ENCODE peak calls at places on chromosomes 16 and 17, in five cellular contexts. Q, P, T, N and A are unnamed samples.

GRCh38 chr16:81784042-81784785 is 5.1 kb downstream of the PLCG2 start:
- DNase-seq in Q (no peak), P (no peak), T (no peak), N (no peak), A (peak)

GRCh38 chr17:7046127-7046724 is 2.3 kb upstream of the SLC16A11 start:
- DNase-seq in Q (peak), P (no peak), T (no peak), N (no peak), A (no peak)

GRCh38 chr16:3948378-3948995 is 68.0 kb upstream of the CREBBP start:
- DNase-seq in Q (no peak), P (no peak), T (no peak), N (no peak), A (no peak)

GRCh38 chr17:3647769-3648540 is 11.4 kb downstream of the CTNS start:
- DNase-seq in Q (peak), P (no peak), T (peak), N (peak), A (peak)

GRCh38 chr17:44599298-44600175 is 42.3 kb downstream of the FZD2 start:
- DNase-seq in Q (peak), P (peak), T (peak), N (peak), A (peak)

GRCh38 chr17:39845052-39845976 is 18.8 kb downstream of the IKZF3 start:
- DNase-seq in Q (no peak), P (no peak), T (no peak), N (no peak), A (no peak)

GRCh38 chr17:63988741-63989621 is 9.2 kb upstream of the PRR29 start:
- DNase-seq in Q (peak), P (no peak), T (no peak), N (no peak), A (peak)

GRCh38 chr16:71368958-71369357 is 10.4 kb downstream of the CALB2 start:
- DNase-seq in Q (no peak), P (no peak), T (no peak), N (no peak), A (no peak)

GRCh38 chr16:3872216-3872895 is 8.2 kb downstream of the CREBBP start:
- DNase-seq in Q (peak), P (no peak), T (no peak), N (peak), A (no peak)

GRCh38 chr16:14564323-14564722 is 65.7 kb downstream of the PARN start:
- DNase-seq in Q (no peak), P (no peak), T (peak), N (no peak), A (no peak)

GRCh38 chr16:22031483-22032083 is 23.7 kb downstream of the MOSMO start:
- DNase-seq in Q (no peak), P (no peak), T (no peak), N (no peak), A (no peak)

GRCh38 chr17:71409712-71410111 is 711.1 kb upstream of the SOX9 start:
- DNase-seq in Q (no peak), P (peak), T (no peak), N (peak), A (peak)

GRCh38 chr17:80592243-80592642 is 47.6 kb downstream of the RPTOR start:
- DNase-seq in Q (no peak), P (no peak), T (no peak), N (no peak), A (no peak)

GRCh38 chr17:60141111-60142018 is 8.4 kb upstream of the CA4 start:
- DNase-seq in Q (peak), P (no peak), T (no peak), N (no peak), A (no peak)

GRCh38 chr17:34797724-34798123 is 163.5 kb downstream of the CCT6B start:
- DNase-seq in Q (peak), P (no peak), T (peak), N (peak), A (peak)

GRCh38 chr17:68831170-68831569 is 124.0 kb downstream of the ABCA8 start:
- DNase-seq in Q (no peak), P (no peak), T (no peak), N (no peak), A (no peak)

GRCh38 chr16:1285669-1286491 is 23.6 kb upstream of the UBE2I start:
- DNase-seq in Q (no peak), P (no peak), T (no peak), N (no peak), A (no peak)

GRCh38 chr17:59840329-59840907 is 52.3 kb downstream of the TUBD1 start:
- DNase-seq in Q (peak), P (no peak), T (peak), N (peak), A (peak)

GRCh38 chr16:19912445-19913305 is 28.0 kb upstream of the GPRC5B start:
- DNase-seq in Q (no peak), P (no peak), T (peak), N (peak), A (peak)

GRCh38 chr17:18247613-18248001 is 10.9 kb downstream of the FLII start:
- DNase-seq in Q (no peak), P (no peak), T (peak), N (no peak), A (no peak)

GRCh38 chr16:11140867-11141266 is 115.1 kb downstream of the SOCS1 start:
- DNase-seq in Q (no peak), P (no peak), T (no peak), N (no peak), A (no peak)

GRCh38 chr16:11138769-11139623 is 117.0 kb downstream of the SOCS1 start:
- DNase-seq in Q (no peak), P (no peak), T (no peak), N (peak), A (peak)

GRCh38 chr16:11138026-11138768 is 117.8 kb downstream of the SOCS1 start:
- DNase-seq in Q (no peak), P (no peak), T (peak), N (no peak), A (no peak)

GRCh38 chr16:11140466-11140865 is 115.5 kb downstream of the SOCS1 start:
- DNase-seq in Q (no peak), P (no peak), T (no peak), N (no peak), A (no peak)

GRCh38 chr16:11139624-11140375 is 116.2 kb downstream of the SOCS1 start:
- DNase-seq in Q (peak), P (no peak), T (peak), N (no peak), A (no peak)
- H3K4me3 ChIP-seq in Q (no peak), P (no peak), T (no peak), N (no peak), A (no peak)

DNA sequence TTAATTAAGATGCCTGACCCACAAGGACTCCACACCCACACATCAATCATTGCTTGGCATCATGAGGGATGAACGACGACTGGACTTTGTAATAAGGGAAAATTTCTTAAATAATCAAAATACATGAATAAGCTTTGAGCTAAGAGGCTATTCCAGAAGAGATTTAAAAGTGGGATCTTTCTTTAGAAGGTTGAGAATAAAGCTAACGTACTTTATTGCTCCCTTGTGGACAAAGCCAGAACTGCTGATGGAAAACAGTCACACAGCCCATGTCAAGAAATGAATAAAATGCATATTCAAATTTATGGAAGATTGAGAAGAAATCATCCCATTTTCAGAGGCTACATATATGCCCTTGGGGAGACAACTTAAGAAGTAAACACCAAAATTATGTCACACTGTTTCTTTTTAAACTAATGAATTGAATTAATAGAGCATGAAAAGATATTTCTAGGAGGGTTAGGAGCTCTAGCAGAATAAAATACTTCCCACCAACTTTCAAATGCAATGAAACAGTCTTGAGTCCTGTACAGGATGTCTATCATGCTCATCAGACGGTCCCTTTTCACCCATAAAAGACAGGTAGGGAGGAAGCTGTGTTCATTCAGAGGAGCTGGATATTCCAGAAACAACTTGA is 60.2 kb upstream of the PHOSPHO1 start:
- DNase-seq in Q (peak), P (no peak), T (peak), N (peak), A (peak)
- TF ChIP-seq CTCF in Q (peak), P (peak), T (peak), N (peak), A (peak)

GRCh38 chr17:19345067-19345460 is 17.5 kb downstream of the B9D1 start:
- DNase-seq in Q (no peak), P (no peak), T (no peak), N (no peak), A (no peak)

GRCh38 chr17:19346351-19347255 is 15.9 kb downstream of the B9D1 start:
- DNase-seq in Q (no peak), P (peak), T (peak), N (peak), A (peak)

GRCh38 chr17:19347323-19348080 is 15.0 kb downstream of the B9D1 start:
- DNase-seq in Q (no peak), P (no peak), T (no peak), N (no peak), A (no peak)

GRCh38 chr17:19344311-19345066 is 18.0 kb downstream of the B9D1 start:
- DNase-seq in Q (no peak), P (no peak), T (no peak), N (no peak), A (no peak)

DNA sequence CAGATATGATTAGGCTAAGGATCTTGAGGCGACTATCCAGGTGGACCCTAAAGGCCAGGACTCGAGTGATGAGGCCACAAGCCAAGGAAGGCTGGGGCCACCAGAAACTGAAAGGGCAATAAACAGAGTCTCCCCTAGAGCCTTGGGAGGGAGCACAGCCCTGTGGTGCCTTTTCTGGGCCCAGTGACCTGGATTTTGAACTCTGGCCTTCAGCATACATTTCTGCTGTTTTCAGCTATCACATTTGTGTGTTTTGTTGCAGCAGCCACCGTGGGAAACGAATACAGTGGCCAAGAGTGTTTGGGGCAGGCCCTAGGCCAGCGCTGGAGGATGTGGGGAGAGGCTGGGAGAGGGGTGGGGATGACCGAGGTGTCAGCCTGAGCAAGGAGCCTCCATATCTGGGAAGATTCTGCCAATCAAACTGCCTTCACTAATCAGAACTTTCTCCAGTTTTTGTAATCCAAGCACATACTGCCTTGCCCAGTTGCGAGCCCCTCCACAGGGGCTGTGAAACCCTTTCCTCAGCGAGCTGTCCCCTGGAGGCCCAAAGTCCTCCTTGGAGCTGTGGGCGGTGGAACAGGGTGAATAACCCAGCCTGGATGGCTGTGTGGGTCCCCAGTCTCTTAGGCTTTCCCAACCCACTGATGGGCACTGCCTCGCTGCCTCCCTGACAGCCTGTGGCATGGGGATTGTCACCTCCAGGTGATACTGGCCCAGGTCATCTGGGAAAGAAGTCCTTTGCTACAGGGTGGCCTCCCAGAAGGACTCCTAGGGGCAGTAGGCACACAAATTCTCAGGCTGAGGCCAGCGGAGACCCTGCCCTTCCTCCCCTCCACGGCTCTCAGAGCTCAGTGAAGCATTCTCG is 16.8 kb downstream of the B9D1 start:
- DNase-seq in Q (no peak), P (no peak), T (no peak), N (no peak), A (no peak)
- H3K4me3 ChIP-seq in Q (no peak), P (no peak), T (no peak), N (no peak), A (no peak)

DNA sequence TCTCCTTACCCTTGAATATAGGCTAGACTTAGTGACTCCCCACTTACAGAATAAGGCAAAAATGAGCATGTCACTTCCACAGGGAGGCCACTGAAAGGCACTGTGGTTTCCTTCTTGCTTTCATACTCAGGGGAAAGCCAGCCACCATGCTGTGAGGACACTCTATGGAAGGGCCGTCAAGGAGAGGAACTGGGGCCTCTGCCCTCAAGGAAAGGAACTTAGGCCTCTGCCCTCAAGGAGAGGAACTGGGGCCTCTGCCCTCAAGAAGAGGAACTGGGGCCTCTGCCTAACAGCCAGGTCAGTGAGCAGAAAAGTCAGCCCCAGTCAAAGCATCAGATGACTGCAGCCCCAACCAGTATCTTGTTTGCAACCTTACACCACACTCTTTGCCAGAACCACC is 30.1 kb downstream of the VPS35 start:
- DNase-seq in Q (no peak), P (no peak), T (no peak), N (no peak), A (no peak)
- TF ChIP-seq CTCF in Q (no peak), P (no peak), T (no peak), N (no peak), A (no peak)

GRCh38 chr17:73536700-73537680 is 107.3 kb downstream of the SDK2 start:
- DNase-seq in Q (peak), P (no peak), T (no peak), N (no peak), A (no peak)
- H3K4me3 ChIP-seq in Q (peak), P (no peak), T (no peak), N (no peak), A (no peak)

GRCh38 chr17:76888661-76889060 is 20.5 kb downstream of the MGAT5B start:
- DNase-seq in Q (peak), P (no peak), T (no peak), N (no peak), A (no peak)
- TF ChIP-seq CTCF in Q (peak), P (no peak), T (no peak), N (no peak), A (no peak)

GRCh38 chr17:12519956-12520594 is 145.6 kb upstream of the MYOCD start:
- DNase-seq in Q (no peak), P (peak), T (no peak), N (no peak), A (peak)

GRCh38 chr17:12522336-12522735 is 143.4 kb upstream of the MYOCD start:
- DNase-seq in Q (no peak), P (no peak), T (no peak), N (no peak), A (no peak)

GRCh38 chr17:12521416-12521815 is 144.3 kb upstream of the MYOCD start:
- DNase-seq in Q (no peak), P (no peak), T (no peak), N (no peak), A (no peak)

GRCh38 chr17:12523244-12523643 is 142.4 kb upstream of the MYOCD start:
- DNase-seq in Q (no peak), P (no peak), T (no peak), N (no peak), A (no peak)

DNA sequence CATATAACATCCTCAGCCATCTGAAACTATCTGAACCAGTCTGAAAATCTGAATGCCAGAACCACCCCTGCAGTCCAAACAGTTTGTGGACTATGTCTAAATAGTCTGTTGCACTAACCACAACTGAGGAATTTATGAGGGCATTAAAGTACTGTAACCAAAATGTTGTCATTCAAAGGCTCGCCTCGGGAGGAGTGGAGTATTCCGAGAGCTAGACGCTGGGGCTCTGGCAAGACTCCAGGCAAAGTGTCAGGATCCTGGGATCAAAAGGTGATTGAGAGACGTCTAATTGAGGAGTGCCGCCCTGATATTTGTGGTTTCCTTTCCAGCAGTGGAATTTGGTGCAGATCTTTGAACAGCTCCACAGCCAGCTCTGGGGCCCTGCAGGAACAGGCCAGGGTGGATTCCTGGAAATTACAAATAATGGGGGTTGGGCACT is 142.9 kb upstream of the MYOCD start:
- DNase-seq in Q (peak), P (peak), T (no peak), N (peak), A (peak)
- H3K4me3 ChIP-seq in Q (no peak), P (no peak), T (no peak), N (no peak), A (no peak)

DNA sequence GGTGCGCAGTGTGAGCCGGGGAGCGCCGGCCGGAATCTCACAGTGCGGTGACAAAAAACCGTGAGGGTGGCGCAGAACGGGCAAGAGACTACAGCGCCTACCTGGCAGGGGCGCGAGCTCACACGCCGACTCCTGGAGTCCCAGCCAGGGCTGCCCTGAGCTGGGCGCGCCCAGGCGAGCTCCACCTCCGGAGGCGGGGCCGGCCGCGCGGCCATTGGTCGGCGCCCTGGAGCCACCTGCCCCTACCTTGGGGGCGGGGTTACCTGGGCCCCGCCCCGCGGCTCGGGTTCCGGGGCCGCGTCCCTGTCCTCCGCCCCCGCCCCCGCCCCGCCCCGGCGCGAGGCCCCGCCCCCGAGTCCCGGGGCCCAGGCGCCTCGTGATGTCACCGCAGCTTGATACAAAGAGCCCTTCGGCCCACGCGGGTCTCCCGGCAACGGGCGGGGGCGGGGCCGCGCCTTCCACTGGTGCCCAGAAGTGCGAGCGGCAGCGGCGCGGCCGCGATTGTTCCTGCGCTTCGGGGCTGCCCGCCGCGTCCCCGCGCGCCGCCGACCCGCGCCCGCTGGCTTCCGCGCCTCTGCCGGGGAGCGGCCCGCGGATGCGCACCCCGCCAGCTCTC is 96.3 kb downstream of the RAB11FIP4 start:
- DNase-seq in Q (peak), P (no peak), T (no peak), N (no peak), A (peak)
- TF ChIP-seq CTCF in Q (no peak), P (no peak), T (no peak), N (no peak), A (no peak)

DNA sequence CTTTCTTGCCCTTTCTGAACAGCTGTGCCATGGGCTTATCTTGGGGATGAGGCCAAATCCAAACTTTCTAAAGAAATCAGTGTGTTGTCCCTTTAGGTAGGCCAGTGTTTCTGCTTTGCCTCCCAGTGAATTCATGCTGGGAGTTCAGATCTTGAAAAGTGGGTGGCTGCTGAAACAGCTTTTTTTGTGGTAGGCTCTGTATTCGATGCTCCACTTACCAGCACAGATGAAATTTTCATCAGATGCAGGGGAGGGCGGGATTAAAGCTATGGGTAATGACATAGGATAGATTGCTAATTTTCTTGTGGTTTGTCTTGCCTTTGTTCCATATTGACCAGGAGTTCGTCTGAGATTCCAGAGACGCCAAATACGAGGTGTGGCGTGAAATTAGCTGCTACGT is 2.8 kb downstream of the SOCS7 start:
- DNase-seq in Q (no peak), P (no peak), T (no peak), N (no peak), A (no peak)
- H3K4me3 ChIP-seq in Q (peak), P (no peak), T (no peak), N (no peak), A (no peak)

GRCh38 chr16:65576631-65577030 is 454.8 kb upstream of the CDH11 start:
- DNase-seq in Q (peak), P (no peak), T (no peak), N (no peak), A (no peak)
- TF ChIP-seq CTCF in Q (peak), P (no peak), T (no peak), N (no peak), A (no peak)